ENCODE peak calls at places on chromosomes 7 and 10, in eight cellular contexts. W, N, S, Q, E, C, R and Z are unnamed samples.

GRCh38 chr7:155621418-155621980 is 23.0 kb upstream of the RBM33 start:
- DNase-seq in R (no peak), W (no peak), S (no peak), Q (no peak), E (no peak), N (no peak), C (no peak), Z (no peak)

GRCh38 chr7:117560030-117560429 is 80.2 kb downstream of the CFTR start:
- DNase-seq in R (no peak), N (no peak), W (no peak), S (no peak), Q (no peak), C (no peak), E (no peak), Z (no peak)

GRCh38 chr7:1705856-1706255 is 35.8 kb downstream of the ELFN1 start:
- DNase-seq in R (no peak), W (no peak), C (no peak), N (no peak), E (no peak), Q (no peak), S (no peak), Z (no peak)

GRCh38 chr7:107728276-107728675 is 15.7 kb upstream of the CBLL1 start:
- DNase-seq in N (no peak), C (no peak), W (no peak), Q (no peak), S (no peak), E (no peak), R (no peak), Z (no peak)

GRCh38 chr10:126063353-126063791 is 167.0 kb downstream of the FANK1 start:
- DNase-seq in Q (no peak), S (no peak), N (no peak), C (no peak), W (no peak), R (no peak), E (peak), Z (no peak)

GRCh38 chr10:34526186-34526585 is 288.9 kb downstream of the PARD3 start:
- DNase-seq in W (no peak), R (no peak), Q (no peak), C (no peak), N (no peak), S (no peak), E (peak), Z (no peak)

GRCh38 chr7:117320523-117320922 is 2.3 kb downstream of the WNT2 start:
- DNase-seq in N (no peak), C (no peak), E (no peak), Q (no peak), R (no peak), W (no peak), S (no peak), Z (no peak)

GRCh38 chr10:99661370-99661749 is 2.1 kb downstream of the ENTPD7 start:
- DNase-seq in S (no peak), W (no peak), R (no peak), Q (no peak), E (peak), N (no peak), C (peak), Z (no peak)

GRCh38 chr10:35416628-35417625 is 80.6 kb downstream of the CCNY start:
- DNase-seq in N (peak), E (no peak), W (no peak), S (no peak), R (no peak), Q (no peak), C (no peak), Z (no peak)

GRCh38 chr7:25988640-25989039 is 163.4 kb upstream of the NFE2L3 start:
- DNase-seq in N (no peak), R (no peak), E (no peak), Q (no peak), W (no peak), C (no peak), S (no peak), Z (no peak)

GRCh38 chr7:43041105-43041504 is 71.3 kb upstream of the HECW1 start:
- DNase-seq in Q (no peak), C (no peak), W (no peak), N (no peak), R (no peak), E (no peak), S (no peak), Z (no peak)

GRCh38 chr7:7861211-7861633 is 107.4 kb upstream of the GLCCI1 start:
- DNase-seq in E (peak), S (no peak), W (no peak), C (peak), R (no peak), Q (peak), N (peak), Z (no peak)

GRCh38 chr10:127738512-127739424 is 1.8 kb downstream of the FOXI2 start:
- DNase-seq in C (no peak), W (no peak), E (no peak), R (no peak), N (no peak), Q (no peak), S (no peak), Z (no peak)